ENCODE peak calls at places on chromosomes 1 and 21, in nine cellular contexts. J is heart right ventricle, M is esophagus muscularis mucosa, Z is esophagus squamous epithelium, C is testis, A is brain microvascular endothelial cell, R is heart left ventricle, L is BE2C, Y is cardiac fibroblast. K is an unnamed sample.

GRCh38 chr1:100440075-100440809 is 87.9 kb downstream of the CDC14A start:
- DNase-seq in A (no peak), J (no peak), R (no peak), C (no peak), Z (no peak), L (peak), M (no peak), Y (no peak), K (no peak)

GRCh38 chr21:33433001-33433400 is 29.8 kb downstream of the IFNGR2 start:
- DNase-seq in Y (no peak), A (no peak), Z (no peak), J (no peak), C (no peak), R (no peak), L (no peak), M (no peak), K (no peak)

GRCh38 chr1:229607370-229607769 is 18.6 kb downstream of the TAF5L start:
- DNase-seq in L (no peak), J (no peak), C (no peak), M (no peak), A (no peak), R (no peak), Z (no peak), Y (no peak), K (no peak)

GRCh38 chr1:240092301-240093119 is 827 bp downstream of the FMN2 start:
- DNase-seq in A (peak), Y (peak), R (no peak), Z (no peak), J (no peak), M (no peak), L (peak), C (peak), K (no peak)

GRCh38 chr1:224435318-224435763 is 744 bp upstream of the WDR26 start:
- DNase-seq in R (no peak), J (no peak), L (no peak), Y (peak), Z (no peak), M (no peak), C (no peak), A (peak), K (no peak)

GRCh38 chr1:108113496-108113895 is 86.6 kb downstream of the SLC25A24 start:
- DNase-seq in L (no peak), A (no peak), Y (no peak), Z (no peak), J (no peak), M (no peak), R (no peak), C (no peak), K (no peak)

GRCh38 chr1:208515123-208515522 is 270.9 kb upstream of the PLXNA2 start:
- DNase-seq in Y (no peak), Z (no peak), A (no peak), J (no peak), R (no peak), L (no peak), C (no peak), M (peak), K (no peak)

GRCh38 chr1:222754386-222755139 is 17.6 kb downstream of the FAM177B start:
- DNase-seq in Y (peak), A (peak), M (no peak), J (peak), Z (no peak), L (no peak), R (peak), C (peak), K (peak)

GRCh38 chr1:201042663-201043461 is 19.3 kb upstream of the KIF21B start:
- DNase-seq in A (peak), Z (peak), C (peak), R (peak), M (no peak), L (peak), J (peak), Y (peak), K (no peak)

GRCh38 chr1:40985875-40986274 is 6.4 kb downstream of the CTPS1 start:
- DNase-seq in M (no peak), A (no peak), Y (no peak), R (no peak), Z (no peak), C (no peak), L (no peak), J (no peak), K (no peak)

GRCh38 chr1:2471159-2471471 is 5.0 kb upstream of the PLCH2 start:
- DNase-seq in J (no peak), M (no peak), Y (no peak), C (no peak), R (no peak), L (no peak), Z (no peak), A (no peak), K (no peak)

GRCh38 chr1:197180252-197180878 is 33.9 kb upstream of the ASPM start:
- DNase-seq in C (no peak), Y (peak), L (no peak), R (no peak), J (no peak), M (no peak), A (peak), Z (no peak), K (no peak)

GRCh38 chr1:52632732-52633290 is at the start of gene SHISAL2A:
- DNase-seq in J (peak), Z (no peak), M (no peak), Y (no peak), A (no peak), C (peak), L (peak), R (peak), K (no peak)

GRCh38 chr1:202085682-202086373 is 36.9 kb upstream of the GPR37L1 start:
- DNase-seq in R (peak), M (no peak), A (no peak), L (no peak), J (peak), C (peak), Y (peak), Z (no peak), K (no peak)

GRCh38 chr1:23980725-23981063 is 567 bp upstream of the SRSF10 start:
- DNase-seq in A (peak), J (no peak), C (no peak), Y (no peak), M (no peak), R (no peak), L (peak), Z (no peak), K (no peak)

GRCh38 chr1:167516404-167517388 is 1.6 kb downstream of the CD247 start:
- DNase-seq in Z (no peak), M (no peak), R (no peak), L (no peak), J (no peak), Y (no peak), C (no peak), A (no peak), K (no peak)

GRCh38 chr1:41540886-41541591 is 56.6 kb upstream of the EDN2 start:
- DNase-seq in Z (no peak), Y (peak), M (no peak), L (no peak), C (no peak), J (no peak), R (no peak), A (peak), K (no peak)

GRCh38 chr1:100234432-100234831 is 15.2 kb downstream of the DBT start:
- DNase-seq in C (no peak), J (no peak), R (no peak), L (no peak), M (no peak), Z (no peak), Y (peak), A (no peak), K (no peak)

GRCh38 chr1:186950547-186950946 is 121.8 kb downstream of the PLA2G4A start:
- DNase-seq in Z (no peak), L (no peak), Y (peak), R (no peak), J (no peak), A (peak), M (no peak), C (no peak), K (no peak)

GRCh38 chr1:153534226-153534932 is 1.4 kb downstream of the S100A6 start:
- DNase-seq in M (no peak), C (no peak), L (no peak), Z (no peak), A (no peak), R (no peak), J (no peak), Y (peak), K (no peak)

GRCh38 chr1:99851850-99852454 is 1.8 kb downstream of the AGL start:
- DNase-seq in Y (no peak), R (no peak), M (no peak), A (no peak), Z (no peak), J (no peak), C (no peak), L (no peak), K (no peak)

GRCh38 chr1:179447489-179447888 is 81.7 kb downstream of the AXDND1 start:
- DNase-seq in C (no peak), R (no peak), Z (no peak), M (no peak), J (no peak), A (no peak), L (peak), Y (peak), K (no peak)

GRCh38 chr21:43767980-43768867 is 7.9 kb downstream of the CSTB start:
- DNase-seq in A (peak), Y (peak), J (no peak), R (no peak), Z (no peak), C (peak), M (no peak), L (no peak), K (peak)

GRCh38 chr21:36615274-36615964 is 83.5 kb upstream of the SIM2 start:
- DNase-seq in R (no peak), C (no peak), L (no peak), Y (no peak), M (no peak), Z (no peak), A (no peak), J (no peak), K (no peak)

GRCh38 chr1:168135982-168136708 is 585 bp downstream of the GPR161 start:
- DNase-seq in Y (peak), M (no peak), Z (no peak), L (peak), J (peak), R (peak), C (peak), A (no peak), K (no peak)

GRCh38 chr1:245378352-245379144 is 223.8 kb downstream of the KIF26B start:
- DNase-seq in J (no peak), Z (no peak), A (no peak), C (no peak), R (no peak), M (no peak), Y (no peak), L (no peak), K (no peak)

GRCh38 chr1:44723496-44724407 is 7.2 kb downstream of the RNU5D-1 start:
- DNase-seq in L (no peak), Z (no peak), C (no peak), J (no peak), R (peak), Y (no peak), A (no peak), M (no peak), K (no peak)

GRCh38 chr1:82091729-82092128 is 291.0 kb downstream of the ADGRL2 start:
- DNase-seq in Z (no peak), A (peak), L (no peak), J (no peak), C (no peak), Y (peak), R (no peak), M (no peak), K (no peak)

GRCh38 chr1:82091274-82091673 is 290.5 kb downstream of the ADGRL2 start:
- DNase-seq in C (no peak), Z (no peak), M (no peak), J (no peak), A (no peak), R (no peak), L (no peak), Y (no peak), K (no peak)

GRCh38 chr1:82094136-82094535 is 293.4 kb downstream of the ADGRL2 start:
- DNase-seq in C (no peak), Z (no peak), L (no peak), J (no peak), R (no peak), M (no peak), A (no peak), Y (no peak), K (no peak)

GRCh38 chr1:82086739-82087138 is 286.0 kb downstream of the ADGRL2 start:
- DNase-seq in M (no peak), Y (peak), C (no peak), Z (no peak), R (no peak), A (peak), L (no peak), J (no peak), K (peak)

DNA sequence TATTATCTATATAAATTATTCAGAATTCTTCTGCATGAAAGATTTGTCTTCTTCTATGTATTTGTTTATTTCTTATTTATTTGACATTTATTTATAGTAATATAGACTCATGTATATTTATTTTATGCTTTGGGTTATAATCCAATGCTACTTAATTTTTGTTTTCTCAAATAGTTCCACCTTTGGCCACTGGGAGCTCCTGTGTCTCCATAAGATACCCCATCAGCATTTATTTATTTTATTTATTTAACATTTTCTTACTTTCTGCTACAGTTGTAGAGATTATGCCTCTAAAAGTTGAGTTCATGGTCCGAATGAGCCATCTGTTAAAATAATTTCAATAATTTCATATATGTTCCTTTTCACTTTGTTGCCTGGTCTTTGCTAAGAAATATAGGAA is 289.4 kb downstream of the ADGRL2 start:
- DNase-seq in J (no peak), Z (no peak), M (no peak), L (no peak), Y (peak), C (no peak), A (no peak), R (no peak), K (no peak)
- TF ChIP-seq CTCF in J (peak), Z (peak), M (no peak), L (peak), Y (peak), C (peak), A (peak), R (no peak), K (peak)

GRCh38 chr1:109622895-109623294 is 3.3 kb downstream of the AMPD2 start:
- DNase-seq in A (no peak), C (no peak), Y (no peak), Z (no peak), J (no peak), R (no peak), L (no peak), M (peak), K (no peak)
- H3K4me3 ChIP-seq in A (no peak), C (no peak), Y (no peak), Z (no peak), J (peak), R (no peak), L (no peak), M (no peak), K (no peak)

GRCh38 chr1:14552246-14552970 is 46.1 kb upstream of the KAZN start:
- DNase-seq in Y (no peak), M (no peak), Z (no peak), A (no peak), J (no peak), R (no peak), C (no peak), L (no peak), K (no peak)

GRCh38 chr1:14545422-14546025 is 53.0 kb upstream of the KAZN start:
- DNase-seq in R (no peak), Z (no peak), J (no peak), A (no peak), C (no peak), M (no peak), L (no peak), Y (no peak), K (no peak)

GRCh38 chr1:14553711-14554110 is 44.8 kb upstream of the KAZN start:
- DNase-seq in A (no peak), L (no peak), C (no peak), R (no peak), Z (no peak), M (no peak), J (no peak), Y (no peak), K (no peak)

DNA sequence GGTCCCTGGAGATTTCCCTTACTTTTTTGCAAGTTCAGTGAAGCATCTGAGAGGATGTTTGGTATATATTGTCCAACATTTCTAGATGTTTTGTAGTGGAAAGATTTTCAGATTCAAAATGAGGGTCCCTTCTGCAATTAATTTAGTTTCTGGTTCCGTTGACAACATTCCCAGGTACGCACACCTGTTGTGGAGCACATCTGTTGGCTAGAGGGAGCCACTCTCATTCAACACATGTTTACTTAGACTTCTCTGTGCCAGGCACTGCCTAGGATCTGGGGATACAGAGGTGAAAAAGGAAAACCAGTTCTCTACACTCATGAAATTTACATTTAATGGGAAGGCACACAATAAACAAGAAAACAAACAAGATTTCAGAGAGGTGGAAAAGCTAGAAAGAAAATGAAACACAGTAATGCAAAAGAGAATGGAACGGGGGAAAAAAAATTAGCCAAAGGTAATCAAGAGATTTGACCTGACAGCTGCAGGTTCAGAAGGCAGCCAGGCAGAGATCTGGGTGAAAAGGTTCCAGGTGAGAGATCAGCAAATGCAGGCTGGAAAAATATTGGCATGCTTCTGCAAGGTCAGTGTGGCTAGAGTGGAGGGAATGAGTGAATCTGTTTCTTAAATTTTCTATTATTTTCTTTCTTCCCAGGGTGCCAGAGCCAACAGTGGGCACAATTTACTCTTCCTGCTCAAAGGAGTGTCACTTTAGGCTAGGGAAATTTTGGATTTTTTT is 48.4 kb upstream of the KAZN start:
- DNase-seq in Y (no peak), J (no peak), A (no peak), C (no peak), R (no peak), L (no peak), Z (no peak), M (no peak), K (no peak)
- TF ChIP-seq CTCF in Y (no peak), J (no peak), A (no peak), C (no peak), R (no peak), L (no peak), Z (no peak), M (no peak), K (no peak)

DNA sequence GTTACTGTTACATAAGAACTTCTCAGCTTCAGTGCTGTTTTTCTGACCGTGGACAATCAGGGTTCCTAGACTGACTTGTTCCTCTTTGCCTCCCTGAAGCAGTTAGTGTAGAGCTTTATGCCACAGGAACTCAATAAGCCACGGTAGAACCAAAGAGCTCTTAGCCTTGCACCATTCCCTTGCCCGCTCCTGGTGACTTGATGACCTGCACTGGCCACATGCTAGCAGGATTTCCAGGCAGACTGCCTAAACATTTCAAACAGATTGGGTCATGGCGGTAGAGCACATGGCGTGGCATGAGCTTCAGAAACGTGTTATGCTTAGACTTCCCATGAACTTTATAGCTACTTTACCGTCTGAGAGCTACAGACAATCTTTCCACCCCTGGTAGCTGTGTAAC is 18.8 kb upstream of the FASLG start:
- DNase-seq in L (no peak), Z (no peak), M (no peak), C (no peak), A (no peak), R (no peak), Y (no peak), J (no peak), K (no peak)
- H3K4me3 ChIP-seq in L (no peak), Z (no peak), M (no peak), C (no peak), A (no peak), R (no peak), Y (no peak), J (no peak), K (no peak)

GRCh38 chr21:42164064-42164789 is 54.7 kb upstream of the ABCG1 start:
- DNase-seq in C (peak), L (peak), M (no peak), Z (no peak), Y (peak), R (peak), A (no peak), J (peak), K (no peak)
- TF ChIP-seq CTCF in C (no peak), L (peak), M (peak), Z (peak), Y (peak), R (peak), A (peak), J (peak), K (peak)

GRCh38 chr1:27152004-27152828 is 2.7 kb downstream of the SLC9A1 start:
- DNase-seq in L (no peak), R (peak), J (peak), Y (peak), M (no peak), C (peak), Z (no peak), A (no peak), K (no peak)
- H3K4me3 ChIP-seq in L (peak), R (peak), J (peak), Y (peak), M (peak), C (no peak), Z (peak), A (peak), K (peak)